ENCODE peak calls at places on chromosomes 6 and 20, in six cellular contexts. Z is endothelial cell of umbilical vein, E is PC-3, H is HFFc6, Q is A549, W is K562. X is an unnamed sample.

GRCh38 chr6:38843798-38844197 is 128.7 kb downstream of the DNAH8 start:
- DNase-seq in W (no peak), Z (no peak), Q (no peak), H (no peak), E (no peak), X (no peak)

GRCh38 chr6:3001773-3002293 is 2.1 kb downstream of the NQO2 start:
- DNase-seq in H (peak), Z (peak), Q (peak), E (peak), W (peak), X (peak)

GRCh38 chr20:8150591-8150990 is 18.5 kb downstream of the PLCB1 start:
- DNase-seq in W (no peak), H (no peak), Z (peak), Q (no peak), E (no peak), X (no peak)

GRCh38 chr6:106783631-106784566 is 154.5 kb downstream of the QRSL1 start:
- DNase-seq in Q (peak), Z (no peak), E (peak), W (no peak), H (no peak), X (no peak)

GRCh38 chr20:7392551-7392950 is 547.7 kb downstream of the HAO1 start:
- DNase-seq in E (no peak), Z (peak), W (no peak), Q (no peak), H (no peak), X (no peak)

GRCh38 chr6:43951756-43952675 is 175.2 kb downstream of the MRPL14 start:
- DNase-seq in Q (no peak), H (peak), Z (no peak), W (no peak), E (no peak), X (no peak)

GRCh38 chr6:151143337-151143736 is 96.4 kb upstream of the AKAP12 start:
- DNase-seq in W (no peak), Z (no peak), H (no peak), Q (no peak), E (no peak), X (no peak)

GRCh38 chr6:140062042-140063041 is 687.9 kb upstream of the CITED2 start:
- DNase-seq in W (no peak), H (peak), Q (peak), Z (peak), E (peak), X (no peak)

GRCh38 chr6:134689177-134689576 is 260.7 kb downstream of the ALDH8A1 start:
- DNase-seq in E (no peak), H (no peak), Z (no peak), W (no peak), Q (no peak), X (no peak)

GRCh38 chr20:63029358-63030121 is 22.8 kb upstream of the BHLHE23 start:
- DNase-seq in W (no peak), H (no peak), E (peak), Z (no peak), Q (no peak), X (peak)

GRCh38 chr20:4942336-4942735 is 59.0 kb downstream of the SLC23A2 start:
- DNase-seq in W (no peak), Z (no peak), H (no peak), Q (no peak), E (no peak), X (no peak)

GRCh38 chr6:159594750-159595117 is 98.3 kb downstream of the SOD2 start:
- DNase-seq in Q (peak), E (peak), W (no peak), H (peak), Z (peak), X (no peak)

GRCh38 chr20:63241272-63241671 is 5.6 kb downstream of the BIRC7 start:
- DNase-seq in H (no peak), W (no peak), Q (no peak), E (no peak), Z (peak), X (no peak)

GRCh38 chr20:62063601-62063980 is 2.1 kb downstream of the TAF4 start:
- DNase-seq in Z (no peak), Q (no peak), E (no peak), H (no peak), W (no peak), X (no peak)

DNA sequence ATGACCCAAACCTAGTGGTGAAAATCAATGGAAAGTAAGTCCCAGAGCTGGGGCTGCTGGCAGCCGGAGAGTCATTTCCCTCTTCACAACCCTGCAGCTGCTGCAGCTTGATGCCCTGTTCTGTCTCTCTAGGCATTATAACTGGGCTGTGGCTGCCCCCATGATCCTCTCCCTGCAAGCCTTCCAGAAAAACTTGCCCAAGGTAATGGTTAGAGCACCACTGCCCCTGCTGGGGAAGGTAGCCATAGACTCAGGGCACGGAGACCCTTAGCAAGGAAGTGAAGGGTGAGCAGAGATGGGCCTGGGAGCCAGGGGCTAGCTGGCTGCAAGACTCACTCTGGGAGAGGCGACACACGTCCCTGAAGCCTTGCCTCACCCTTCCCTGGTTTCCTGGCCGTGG is 12.0 kb downstream of the LPIN3 start:
- DNase-seq in H (no peak), E (no peak), W (no peak), Z (no peak), Q (no peak), X (no peak)
- TF ChIP-seq CTCF in H (no peak), E (no peak), W (no peak), Z (no peak), Q (no peak), X (no peak)

GRCh38 chr20:42024653-42025052 is 406.5 kb upstream of the CHD6 start:
- DNase-seq in W (no peak), Z (peak), H (no peak), E (no peak), Q (no peak), X (no peak)

GRCh38 chr20:42020316-42020715 is 402.1 kb upstream of the CHD6 start:
- DNase-seq in W (no peak), Z (no peak), H (no peak), E (no peak), Q (no peak), X (no peak)

GRCh38 chr20:42018979-42019378 is 400.8 kb upstream of the CHD6 start:
- DNase-seq in W (no peak), H (no peak), Z (peak), E (no peak), Q (no peak), X (peak)
- TF ChIP-seq CTCF in W (peak), H (no peak), Z (peak), E (no peak), Q (no peak), X (no peak)

DNA sequence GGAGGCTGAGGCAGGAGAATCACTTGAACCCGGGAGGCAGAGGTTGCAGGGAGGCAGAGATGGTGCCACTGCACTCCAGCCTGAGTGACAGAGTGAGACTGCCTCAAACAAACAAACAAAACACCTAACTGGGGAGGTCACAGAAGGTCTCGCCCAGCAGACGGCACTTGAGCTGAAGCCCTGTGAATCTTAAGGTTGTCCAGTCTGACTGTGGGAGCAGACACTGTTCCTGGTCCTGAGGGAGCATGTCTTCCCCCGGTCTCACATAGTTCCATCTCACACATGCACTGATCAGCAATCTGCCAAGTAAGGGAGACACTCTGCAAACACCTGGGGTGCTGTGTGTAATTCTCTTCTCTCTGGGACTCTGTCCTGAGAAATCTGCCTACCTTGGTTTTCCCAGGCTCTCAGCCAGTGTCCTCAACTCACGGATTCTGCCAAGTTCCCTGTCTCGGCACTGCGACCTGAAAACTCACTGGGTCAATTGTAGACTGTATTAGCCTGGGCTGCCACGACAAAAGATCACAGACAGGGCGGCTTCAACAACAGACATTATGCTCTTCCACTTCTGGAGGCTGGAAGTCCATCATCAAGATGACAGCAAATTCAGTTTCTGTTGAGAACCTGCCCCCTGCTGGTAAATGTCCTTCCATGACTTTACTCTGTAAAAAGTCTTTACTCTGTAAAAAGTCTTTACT is 94.3 kb downstream of the JPH2 start:
- DNase-seq in W (no peak), Q (no peak), Z (peak), H (peak), E (peak), X (peak)
- TF ChIP-seq CTCF in W (peak), Q (peak), Z (peak), H (peak), E (peak), X (peak)

GRCh38 chr6:149628865-149629544 is 19.5 kb downstream of the KATNA1 start:
- DNase-seq in H (no peak), E (peak), W (no peak), Q (no peak), Z (no peak), X (no peak)
- TF ChIP-seq CTCF in H (no peak), E (no peak), W (no peak), Q (no peak), Z (no peak), X (no peak)

GRCh38 chr6:169521825-169522224 is 180.0 kb downstream of the WDR27 start:
- DNase-seq in W (no peak), Z (no peak), E (no peak), Q (no peak), H (no peak), X (no peak)

GRCh38 chr6:169520104-169520503 is 181.7 kb downstream of the WDR27 start:
- DNase-seq in W (no peak), Q (no peak), Z (no peak), H (peak), E (no peak), X (no peak)
- TF ChIP-seq CTCF in W (peak), Q (peak), Z (no peak), H (peak), E (peak), X (peak)

DNA sequence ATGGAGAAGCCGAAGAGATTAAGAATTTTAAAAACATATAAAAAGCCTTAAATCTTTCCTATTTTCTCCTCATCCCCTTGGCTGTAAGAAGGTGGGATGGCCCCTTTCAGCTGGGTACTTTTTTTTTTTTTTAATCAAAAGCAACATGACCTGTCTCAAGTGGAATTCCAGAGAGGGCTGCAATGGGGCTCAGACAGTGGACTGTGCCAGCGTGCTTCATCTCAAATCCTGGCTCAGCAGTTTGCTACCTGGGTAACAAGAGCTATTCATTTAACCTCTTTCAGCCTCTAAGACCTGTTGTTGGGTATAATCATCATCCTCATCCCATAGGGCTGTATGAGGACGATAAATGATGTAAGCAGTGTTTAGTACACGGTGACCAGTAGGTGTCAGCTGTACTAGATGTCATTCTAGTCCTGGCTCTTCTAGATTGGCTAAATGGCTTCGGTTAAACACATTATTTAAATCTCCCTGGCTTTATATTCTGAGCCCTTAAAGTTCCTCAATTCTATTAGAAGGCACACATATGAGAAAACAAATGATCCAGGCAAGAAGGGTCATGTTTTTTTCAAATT is 6.9 kb upstream of the PPP1R3G start:
- DNase-seq in H (peak), W (peak), E (peak), Z (peak), Q (no peak), X (no peak)
- TF ChIP-seq CTCF in H (peak), W (peak), E (peak), Z (peak), Q (no peak), X (no peak)

GRCh38 chr20:36252511-36252910 is 16.2 kb downstream of the AAR2 start:
- DNase-seq in E (no peak), Q (no peak), W (no peak), H (no peak), Z (no peak), X (no peak)

GRCh38 chr20:36249450-36249849 is 13.2 kb downstream of the AAR2 start:
- DNase-seq in W (no peak), H (no peak), Z (no peak), E (no peak), Q (no peak), X (no peak)

GRCh38 chr20:36246410-36246809 is 10.1 kb downstream of the AAR2 start:
- DNase-seq in W (no peak), H (no peak), Q (no peak), E (no peak), Z (no peak), X (no peak)

GRCh38 chr20:36251426-36251825 is 15.1 kb downstream of the AAR2 start:
- DNase-seq in Q (no peak), H (no peak), W (no peak), Z (no peak), E (no peak), X (no peak)

DNA sequence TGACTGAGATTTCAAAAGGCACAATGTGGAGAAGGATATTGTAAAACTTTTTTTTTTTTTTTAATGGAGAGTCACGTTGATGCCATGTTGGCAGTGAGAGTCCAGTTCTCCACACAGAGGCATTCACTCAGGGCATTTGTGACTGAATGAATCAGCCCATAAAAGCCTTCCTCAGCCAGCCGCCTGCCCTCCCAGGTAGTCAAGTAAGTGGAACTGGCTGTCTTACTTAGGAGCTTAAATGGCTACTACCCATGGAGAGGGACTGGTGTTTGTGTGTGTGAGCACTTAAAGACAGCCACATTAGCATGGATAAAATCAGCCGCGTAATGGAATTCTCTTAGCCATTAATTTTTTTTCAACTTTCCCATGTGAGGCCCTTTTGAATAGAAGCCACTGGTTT is 12.6 kb downstream of the AAR2 start:
- DNase-seq in W (no peak), Z (no peak), Q (no peak), E (peak), H (no peak), X (no peak)
- TF ChIP-seq CTCF in W (no peak), Z (no peak), Q (no peak), E (no peak), H (no peak), X (no peak)

X was measured in Calu3.